ENCODE peak calls at places on chromosomes 5 and 9, in four cellular contexts. K is gastrocnemius medialis, T is A549, B is lower leg skin. W is an unnamed sample.

GRCh38 chr5:26894719-26895263 is 143.6 kb downstream of the CDH9 start:
- DNase-seq in K (no peak), T (no peak), B (no peak), W (no peak)

GRCh38 chr5:176902102-176902814 is 3.1 kb upstream of the HK3 start:
- DNase-seq in K (no peak), T (no peak), B (peak), W (no peak)

GRCh38 chr5:180332051-180332517 is 21.1 kb downstream of the GFPT2 start:
- DNase-seq in K (no peak), T (peak), B (no peak), W (no peak)

GRCh38 chr5:10702040-10702629 is 58.9 kb downstream of the DAP start:
- DNase-seq in K (no peak), T (no peak), B (no peak), W (no peak)

GRCh38 chr5:133637206-133637605 is 24.9 kb upstream of the FSTL4 start:
- DNase-seq in K (no peak), T (no peak), B (no peak), W (no peak)

GRCh38 chr5:141904551-141904950 is 19.1 kb upstream of the DELE1 start:
- DNase-seq in K (no peak), T (no peak), B (peak), W (no peak)

GRCh38 chr9:96293481-96293880 is 8.5 kb downstream of the HSD17B3 start:
- DNase-seq in K (no peak), T (no peak), B (no peak), W (no peak)

GRCh38 chr5:134958755-134959154 is 9.0 kb upstream of the CATSPER3 start:
- DNase-seq in K (no peak), T (no peak), B (no peak), W (no peak)

GRCh38 chr5:139660105-139660915 is 12.2 kb downstream of the CXXC5 start:
- DNase-seq in K (peak), T (no peak), B (peak), W (no peak)
- TF ChIP-seq POLR2A in K (peak), T (no peak), B (no peak), W (no peak)

GRCh38 chr5:139760066-139761056 is 35.2 kb upstream of the PSD2 start:
- DNase-seq in K (no peak), T (no peak), B (no peak), W (no peak)
- TF ChIP-seq POLR2A in K (no peak), T (no peak), B (no peak), W (no peak)

GRCh38 chr5:132408456-132408855 is 38.9 kb downstream of the SLC22A5 start:
- DNase-seq in K (no peak), T (no peak), B (peak), W (no peak)

GRCh38 chr5:132408965-132409364 is 39.5 kb downstream of the SLC22A5 start:
- DNase-seq in K (no peak), T (no peak), B (peak), W (no peak)

GRCh38 chr5:132411382-132411925 is 41.9 kb downstream of the SLC22A5 start:
- DNase-seq in K (peak), T (no peak), B (no peak), W (no peak)

GRCh38 chr5:132407970-132408369 is 38.5 kb downstream of the SLC22A5 start:
- DNase-seq in K (no peak), T (no peak), B (peak), W (peak)

DNA sequence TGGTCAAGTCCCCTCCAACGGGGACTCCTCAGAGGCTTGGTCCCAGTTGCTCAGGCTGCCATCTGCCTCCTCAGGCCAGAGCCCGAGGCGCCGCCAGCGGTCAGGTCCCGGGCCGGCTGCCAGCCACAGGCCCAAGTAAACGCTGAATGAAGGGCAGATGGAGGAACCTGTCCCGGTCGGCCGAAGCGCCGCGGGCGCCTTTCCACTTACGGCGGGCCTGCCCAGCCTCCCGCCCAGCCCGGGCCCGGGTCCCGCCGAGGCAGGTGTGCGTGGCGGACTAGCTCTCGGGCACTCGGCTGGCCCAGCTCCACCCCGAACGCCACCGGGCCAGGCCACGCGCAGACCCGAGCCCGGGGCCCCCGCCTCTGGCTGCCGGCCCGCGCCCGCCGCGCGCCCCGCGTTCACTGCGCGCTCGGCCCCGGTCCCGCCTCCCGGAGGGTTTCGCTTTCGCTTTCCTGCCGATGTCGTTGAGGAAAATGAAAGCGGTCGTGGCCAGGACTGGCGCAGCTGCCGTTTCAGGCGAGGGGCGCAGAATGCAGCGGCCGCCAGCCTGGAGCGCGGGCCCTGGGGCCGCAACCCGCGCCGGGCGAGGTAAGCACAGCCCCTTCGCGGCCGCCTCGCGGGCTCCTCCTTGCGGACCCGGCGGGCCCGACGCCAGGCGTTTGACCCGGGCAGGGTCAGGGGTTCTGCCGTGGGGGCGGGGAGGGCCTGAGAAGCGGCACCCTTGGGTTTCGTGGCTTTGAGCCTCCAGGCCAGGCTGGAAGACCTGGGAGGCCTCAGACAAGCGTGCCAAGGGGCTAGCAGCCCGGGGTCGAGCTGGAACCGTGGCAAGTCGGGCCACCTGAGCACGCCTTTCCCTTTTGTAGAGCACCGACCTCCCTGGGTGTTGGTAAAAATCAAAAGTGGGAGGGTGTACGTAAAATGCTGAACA is 41.2 kb downstream of the SLC22A5 start:
- DNase-seq in K (peak), T (peak), B (peak), W (peak)
- TF ChIP-seq POLR2A in K (peak), T (peak), B (no peak), W (peak)

GRCh38 chr5:1801061-1801953 is at the start of gene NDUFS6:
- DNase-seq in K (peak), T (peak), B (peak), W (no peak)
- TF ChIP-seq POLR2A in K (peak), T (peak), B (no peak), W (no peak)